ENCODE peak calls at places on chromosomes 2 and 18, in four cellular contexts. One of them, this sample, is unnamed.
A peak's percentile ranks its signal among the peaks of the same experiment; 100 is the strongest.

GRCh38 chr2:10944799-10945198 is 33.1 kb downstream of the KCNF1 start:
- DNase-seq in fibroblast of lung: no peak
- DNase-seq in GM23248: no peak
- DNase-seq in GM12878: no peak
- DNase-seq in this sample: no peak

GRCh38 chr2:240060977-240061591 is 7.8 kb upstream of the OR6B3 start:
- DNase-seq in fibroblast of lung: peak; percentile 27
- DNase-seq in GM23248: peak; percentile 69
- DNase-seq in GM12878: no peak
- DNase-seq in this sample: peak; percentile 60

GRCh38 chr2:240952496-240953246 is 45.7 kb upstream of the SNED1 start:
- DNase-seq in fibroblast of lung: no peak
- DNase-seq in GM23248: no peak
- DNase-seq in GM12878: no peak
- DNase-seq in this sample: no peak

GRCh38 chr2:55718165-55719008 is 24.7 kb upstream of the PNPT1 start:
- DNase-seq in fibroblast of lung: peak; percentile 51
- DNase-seq in GM23248: peak; percentile 84
- DNase-seq in GM12878: peak; percentile 7
- DNase-seq in this sample: peak; percentile 77

GRCh38 chr2:128808462-128809255 is 490.0 kb upstream of the HS6ST1 start:
- DNase-seq in fibroblast of lung: peak; percentile 38
- DNase-seq in GM23248: peak; percentile 75
- DNase-seq in GM12878: no peak
- DNase-seq in this sample: no peak

GRCh38 chr2:55059793-55060192 is 9.5 kb upstream of the RTN4 start:
- DNase-seq in fibroblast of lung: peak; percentile 42
- DNase-seq in GM23248: no peak
- DNase-seq in GM12878: no peak
- DNase-seq in this sample: no peak

GRCh38 chr18:8333961-8334360 is 275.3 kb upstream of the RAB12 start:
- DNase-seq in fibroblast of lung: no peak
- DNase-seq in GM23248: no peak
- DNase-seq in GM12878: no peak
- DNase-seq in this sample: no peak

GRCh38 chr18:73861771-73862170 is 285.9 kb downstream of the FBXO15 start:
- DNase-seq in fibroblast of lung: no peak
- DNase-seq in GM23248: no peak
- DNase-seq in GM12878: no peak
- DNase-seq in this sample: no peak

GRCh38 chr2:118266086-118266485 is 177.8 kb downstream of the INSIG2 start:
- DNase-seq in fibroblast of lung: peak; percentile 6
- DNase-seq in GM23248: peak; percentile 24
- DNase-seq in GM12878: no peak
- DNase-seq in this sample: no peak

GRCh38 chr2:207473203-207473865 is 56.4 kb upstream of the CREB1 start:
- DNase-seq in fibroblast of lung: peak; percentile 82
- DNase-seq in GM23248: peak; percentile 90
- DNase-seq in GM12878: peak; percentile 30
- DNase-seq in this sample: peak; percentile 90
- H3K4me2 ChIP-seq in fibroblast of lung: peak overlapping the region; percentile 36
- H3K4me2 ChIP-seq in GM23248: peak overlapping the region; percentile 56
- H3K4me2 ChIP-seq in GM12878: no peak overlapping the region
- H3K4me2 ChIP-seq in this sample: peak overlapping the region; percentile 86

DNA sequence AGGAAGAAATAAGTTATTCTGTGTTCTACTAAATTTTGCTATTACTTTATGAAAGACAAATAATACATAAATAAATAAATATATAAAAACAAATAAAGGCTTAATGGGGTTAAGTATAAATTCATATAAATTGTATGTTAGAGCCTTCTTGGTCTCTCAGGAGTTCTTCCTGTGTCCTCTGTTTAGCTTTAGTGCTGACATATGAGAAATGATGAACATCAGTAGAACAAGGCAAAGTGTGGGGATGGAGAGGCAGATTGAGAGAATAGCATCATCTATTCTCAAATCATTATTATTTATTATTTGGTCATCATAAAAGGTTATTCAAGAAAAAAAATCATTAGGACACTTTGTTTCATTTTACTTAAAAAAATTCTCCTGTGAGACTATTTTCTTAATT is 468.1 kb upstream of the CHST9 start:
- DNase-seq in fibroblast of lung: no peak
- DNase-seq in GM23248: no peak
- DNase-seq in GM12878: no peak
- DNase-seq in this sample: no peak
- H3K4me2 ChIP-seq in fibroblast of lung: no peak overlapping the region
- H3K4me2 ChIP-seq in GM23248: no peak overlapping the region
- H3K4me2 ChIP-seq in GM12878: no peak overlapping the region
- H3K4me2 ChIP-seq in this sample: no peak overlapping the region

GRCh38 chr18:36247036-36247435 is 50.5 kb upstream of the FHOD3 start:
- DNase-seq in fibroblast of lung: no peak
- DNase-seq in GM23248: peak; percentile 9
- DNase-seq in GM12878: no peak
- DNase-seq in this sample: no peak

GRCh38 chr18:36255072-36255708 is 42.3 kb upstream of the FHOD3 start:
- DNase-seq in fibroblast of lung: no peak
- DNase-seq in GM23248: no peak
- DNase-seq in GM12878: no peak
- DNase-seq in this sample: no peak

GRCh38 chr18:36249392-36249791 is 48.1 kb upstream of the FHOD3 start:
- DNase-seq in fibroblast of lung: no peak
- DNase-seq in GM23248: no peak
- DNase-seq in GM12878: no peak
- DNase-seq in this sample: no peak
- H3K4me2 ChIP-seq in fibroblast of lung: no peak overlapping the region
- H3K4me2 ChIP-seq in GM23248: no peak overlapping the region
- H3K4me2 ChIP-seq in GM12878: no peak overlapping the region
- H3K4me2 ChIP-seq in this sample: no peak overlapping the region

DNA sequence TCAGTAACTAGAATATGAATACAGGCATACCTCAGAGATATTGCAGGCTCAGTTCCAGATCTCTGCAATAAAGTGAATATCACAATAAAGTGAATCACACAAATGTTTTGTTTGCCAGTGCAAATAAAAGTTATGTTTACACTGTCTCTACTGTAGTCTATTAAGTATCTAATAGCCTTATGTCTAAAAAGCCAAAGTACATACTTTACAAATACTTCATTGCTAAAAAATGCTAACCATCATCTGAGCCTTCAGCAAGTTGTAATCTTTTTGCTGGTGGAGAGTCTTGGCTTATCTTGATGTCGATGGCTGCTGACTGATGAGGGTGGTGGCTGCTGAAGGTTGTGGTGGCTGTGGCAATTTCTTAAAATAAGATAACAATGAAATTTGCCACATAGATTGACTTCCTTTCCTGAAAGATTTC is 159.4 kb downstream of the MYO1B start:
- DNase-seq in fibroblast of lung: peak; percentile 80
- DNase-seq in GM23248: peak; percentile 42
- DNase-seq in GM12878: no peak
- DNase-seq in this sample: no peak
- H3K4me2 ChIP-seq in fibroblast of lung: no peak overlapping the region
- H3K4me2 ChIP-seq in GM23248: peak overlapping the region; percentile 26
- H3K4me2 ChIP-seq in GM12878: no peak overlapping the region
- H3K4me2 ChIP-seq in this sample: no peak overlapping the region

GRCh38 chr18:76345901-76346300 is 149.1 kb downstream of the ZNF516 start:
- DNase-seq in fibroblast of lung: no peak
- DNase-seq in GM23248: no peak
- DNase-seq in GM12878: no peak
- DNase-seq in this sample: no peak

GRCh38 chr18:76347341-76347740 is 147.7 kb downstream of the ZNF516 start:
- DNase-seq in fibroblast of lung: no peak
- DNase-seq in GM23248: no peak
- DNase-seq in GM12878: no peak
- DNase-seq in this sample: no peak

GRCh38 chr18:76343938-76344569 is 151.0 kb downstream of the ZNF516 start:
- DNase-seq in fibroblast of lung: no peak
- DNase-seq in GM23248: no peak
- DNase-seq in GM12878: no peak
- DNase-seq in this sample: no peak

GRCh38 chr18:76348267-76349066 is 146.6 kb downstream of the ZNF516 start:
- DNase-seq in fibroblast of lung: no peak
- DNase-seq in GM23248: no peak
- DNase-seq in GM12878: no peak
- DNase-seq in this sample: no peak

DNA sequence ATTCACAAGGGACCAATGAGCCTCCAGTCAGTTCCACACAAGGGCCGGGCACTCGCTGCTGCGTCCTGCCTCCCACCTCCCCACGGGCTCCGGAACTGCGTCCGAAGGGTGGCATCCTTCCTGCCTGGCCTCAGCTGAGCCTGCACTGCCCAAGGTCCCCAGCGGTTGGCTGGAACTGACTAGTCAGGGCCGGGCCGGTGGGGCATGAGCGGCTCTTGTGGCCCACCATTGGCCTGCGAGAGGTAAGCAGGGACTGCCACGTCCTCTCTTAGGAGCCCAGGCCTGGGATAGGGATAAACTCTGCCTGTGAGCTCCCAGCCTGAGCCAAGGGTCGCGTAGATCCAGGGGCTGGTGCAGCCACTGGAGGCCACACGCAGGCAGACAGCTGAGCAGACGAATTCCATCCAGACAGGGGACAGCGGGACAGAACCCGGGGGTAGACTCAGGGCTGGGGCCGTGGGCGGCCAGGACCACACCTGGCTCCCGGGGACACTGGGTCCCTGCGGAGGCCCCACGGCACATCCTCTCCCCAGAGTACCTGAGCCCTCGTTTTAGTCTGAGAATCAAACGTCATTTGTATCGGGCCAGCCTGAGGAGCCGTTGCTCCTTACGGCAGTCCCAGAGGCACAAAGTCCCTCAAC is 148.4 kb downstream of the ZNF516 start:
- DNase-seq in fibroblast of lung: no peak
- DNase-seq in GM23248: no peak
- DNase-seq in GM12878: no peak
- DNase-seq in this sample: no peak
- H3K4me2 ChIP-seq in fibroblast of lung: no peak overlapping the region
- H3K4me2 ChIP-seq in GM23248: no peak overlapping the region
- H3K4me2 ChIP-seq in GM12878: no peak overlapping the region
- H3K4me2 ChIP-seq in this sample: no peak overlapping the region

GRCh38 chr2:172710584-172711024 is 25.0 kb upstream of the RAPGEF4 start:
- DNase-seq in fibroblast of lung: peak; percentile 89
- DNase-seq in GM23248: peak; percentile 90
- DNase-seq in GM12878: no peak
- DNase-seq in this sample: peak; percentile 65

GRCh38 chr2:172708247-172708646 is 27.4 kb upstream of the RAPGEF4 start:
- DNase-seq in fibroblast of lung: no peak
- DNase-seq in GM23248: no peak
- DNase-seq in GM12878: no peak
- DNase-seq in this sample: no peak

GRCh38 chr2:172712251-172712650 is 23.4 kb upstream of the RAPGEF4 start:
- DNase-seq in fibroblast of lung: no peak
- DNase-seq in GM23248: no peak
- DNase-seq in GM12878: no peak
- DNase-seq in this sample: no peak

GRCh38 chr2:172711110-172711509 is 24.5 kb upstream of the RAPGEF4 start:
- DNase-seq in fibroblast of lung: no peak
- DNase-seq in GM23248: no peak
- DNase-seq in GM12878: no peak
- DNase-seq in this sample: no peak

GRCh38 chr2:172709566-172710291 is 25.9 kb upstream of the RAPGEF4 start:
- DNase-seq in fibroblast of lung: no peak
- DNase-seq in GM23248: no peak
- DNase-seq in GM12878: no peak
- DNase-seq in this sample: no peak
- H3K4me2 ChIP-seq in fibroblast of lung: no peak overlapping the region
- H3K4me2 ChIP-seq in GM23248: no peak overlapping the region
- H3K4me2 ChIP-seq in GM12878: no peak overlapping the region
- H3K4me2 ChIP-seq in this sample: no peak overlapping the region

DNA sequence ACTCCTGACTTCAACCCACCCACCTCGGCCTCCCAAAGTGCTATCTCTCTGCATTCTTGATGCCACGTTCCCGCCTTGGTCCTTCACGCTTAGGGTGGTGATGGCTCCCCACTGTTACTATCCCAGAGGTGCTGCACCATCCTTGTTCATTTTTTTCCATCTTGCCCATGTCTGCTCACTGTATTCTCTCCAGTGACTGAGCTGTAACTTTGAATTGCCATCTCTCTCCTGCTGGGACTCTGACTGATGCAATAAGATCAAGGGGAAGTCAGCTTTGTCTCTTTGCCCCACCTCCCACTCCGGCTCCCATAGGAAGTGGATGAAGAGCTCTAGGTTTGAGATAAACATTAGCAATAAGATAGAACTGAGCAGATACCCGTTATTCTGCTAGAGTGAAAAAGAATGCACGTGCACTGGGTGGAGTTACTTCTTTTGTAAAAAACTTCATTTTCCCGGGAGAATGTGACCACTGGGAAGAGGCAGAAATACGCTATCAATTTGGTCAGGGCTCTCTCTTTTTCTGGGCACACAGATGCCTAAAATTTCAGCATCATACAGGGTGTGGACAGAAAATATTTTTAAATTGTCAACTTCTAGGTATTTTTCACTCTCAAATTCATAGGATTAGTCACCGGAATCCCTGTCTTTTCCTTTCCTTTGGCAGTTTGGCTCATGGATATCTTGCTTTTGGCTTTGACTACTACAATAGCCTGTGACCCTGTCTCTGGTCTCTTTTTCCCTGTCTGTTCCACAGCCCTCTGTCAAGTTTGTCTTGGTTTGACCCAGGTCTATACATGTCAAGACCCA is 105.4 kb downstream of the POLR1A start:
- DNase-seq in fibroblast of lung: peak; percentile 38
- DNase-seq in GM23248: peak; percentile 54
- DNase-seq in GM12878: no peak
- DNase-seq in this sample: peak; percentile 49
- H3K4me2 ChIP-seq in fibroblast of lung: no peak overlapping the region
- H3K4me2 ChIP-seq in GM23248: peak overlapping the region; percentile 33
- H3K4me2 ChIP-seq in GM12878: no peak overlapping the region
- H3K4me2 ChIP-seq in this sample: peak overlapping the region; percentile 14

DNA sequence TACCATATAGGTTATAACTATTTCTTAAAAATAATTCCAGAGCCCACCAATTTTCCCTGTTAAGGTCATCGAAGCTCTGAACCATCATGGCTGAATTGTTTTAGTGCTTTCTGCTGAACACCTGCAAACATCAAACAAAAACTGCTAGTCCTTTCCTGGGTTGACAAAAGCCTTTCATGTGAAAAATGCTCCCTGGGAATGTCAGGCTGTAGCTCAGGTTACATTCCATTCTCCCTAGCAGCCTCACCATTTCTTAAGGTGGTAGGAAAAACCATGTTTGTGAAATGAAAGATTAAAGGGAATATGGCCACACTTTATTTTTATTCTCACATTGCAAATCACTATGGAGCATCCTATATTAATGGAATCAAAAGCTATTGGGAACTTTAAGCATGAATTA is 5.7 kb downstream of the TCF4 start:
- DNase-seq in fibroblast of lung: peak; percentile 63
- DNase-seq in GM23248: no peak
- DNase-seq in GM12878: no peak
- DNase-seq in this sample: no peak
- H3K4me2 ChIP-seq in fibroblast of lung: no peak overlapping the region
- H3K4me2 ChIP-seq in GM23248: no peak overlapping the region
- H3K4me2 ChIP-seq in GM12878: no peak overlapping the region
- H3K4me2 ChIP-seq in this sample: no peak overlapping the region

This sample was measured in endothelial cell of umbilical vein.